ENCODE peak calls at places on chromosomes 11 and 22, in eight cellular contexts. I, A, F, K, T, M, Y and P are unnamed samples.
A peak's percentile ranks its signal among the peaks of the same experiment; 100 is the strongest.

GRCh38 chr22:46520880-46521279 is 16.5 kb downstream of the CELSR1 start:
- DNase-seq in I (no peak), A (no peak), F (no peak), K (no peak), T (no peak), M (no peak), Y (no peak), P (no peak)

GRCh38 chr22:37256075-37256726 is 12.1 kb upstream of the RAC2 start:
- DNase-seq in I (peak; percentile 30), A (no peak), F (no peak), K (no peak), T (peak; percentile 69), M (no peak), Y (no peak), P (no peak)

GRCh38 chr11:13168281-13168680 is 109.3 kb upstream of the BMAL1 start:
- DNase-seq in I (no peak), A (no peak), F (no peak), K (no peak), T (no peak), M (no peak), Y (no peak), P (no peak)

GRCh38 chr11:46130286-46130937 is 9.2 kb upstream of the PHF21A start:
- DNase-seq in I (no peak), A (no peak), F (no peak), K (no peak), T (no peak), M (no peak), Y (no peak), P (no peak)

GRCh38 chr11:61574611-61575010 is 6.3 kb downstream of the SYT7 start:
- DNase-seq in I (no peak), A (no peak), F (no peak), K (no peak), T (no peak), M (no peak), Y (no peak), P (no peak)

GRCh38 chr22:27919943-27920755 is 1.1 kb upstream of the PITPNB start:
- DNase-seq in I (no peak), A (peak; percentile 20), F (peak; percentile 72), K (peak; percentile 83), T (no peak), M (no peak), Y (peak; percentile 59), P (peak; percentile 70)

GRCh38 chr11:36295926-36296325 is at the start of gene PRR5L:
- DNase-seq in I (no peak), A (no peak), F (no peak), K (no peak), T (no peak), M (no peak), Y (no peak), P (no peak)

GRCh38 chr11:109015283-109015682 is 350.4 kb downstream of the DDX10 start:
- DNase-seq in I (no peak), A (no peak), F (peak; percentile 82), K (peak; percentile 49), T (no peak), M (no peak), Y (no peak), P (no peak)

GRCh38 chr11:45671246-45672171 is 6.1 kb upstream of the CHST1 start:
- DNase-seq in I (peak; percentile 29), A (no peak), F (no peak), K (no peak), T (no peak), M (peak; percentile 51), Y (no peak), P (no peak)

GRCh38 chr11:35289821-35290220 is 129.5 kb downstream of the SLC1A2 start:
- DNase-seq in I (no peak), A (no peak), F (peak; percentile 60), K (peak; percentile 24), T (no peak), M (no peak), Y (no peak), P (no peak)

GRCh38 chr11:113615098-113615497 is 91.0 kb downstream of the TMPRSS5 start:
- DNase-seq in I (no peak), A (no peak), F (no peak), K (no peak), T (no peak), M (no peak), Y (no peak), P (no peak)

GRCh38 chr11:96052921-96053631 is 129.2 kb upstream of the MTMR2 start:
- DNase-seq in I (no peak), A (no peak), F (peak; percentile 62), K (peak; percentile 71), T (no peak), M (no peak), Y (no peak), P (no peak)

GRCh38 chr11:109788969-109789490 is 304.2 kb upstream of the ZC3H12C start:
- DNase-seq in I (no peak), A (no peak), F (no peak), K (no peak), T (no peak), M (no peak), Y (no peak), P (no peak)

GRCh38 chr11:71410363-71410966 is 37.7 kb downstream of the DHCR7 start:
- DNase-seq in I (no peak), A (no peak), F (no peak), K (no peak), T (no peak), M (no peak), Y (no peak), P (no peak)

GRCh38 chr11:114082415-114082748 is 22.9 kb downstream of the ZBTB16 start:
- DNase-seq in I (peak; percentile 66), A (no peak), F (no peak), K (peak; percentile 88), T (no peak), M (no peak), Y (no peak), P (no peak)

GRCh38 chr22:46110215-46110614 is 40.1 kb upstream of the PPARA start:
- DNase-seq in I (peak; percentile 70), A (no peak), F (peak; percentile 34), K (peak; percentile 49), T (no peak), M (peak; percentile 78), Y (no peak), P (no peak)

GRCh38 chr22:32795214-32795596 is 6.3 kb upstream of the TIMP3 start:
- DNase-seq in I (no peak), A (no peak), F (no peak), K (no peak), T (no peak), M (no peak), Y (no peak), P (no peak)

GRCh38 chr11:611001-611996 is 4.5 kb downstream of the IRF7 start:
- DNase-seq in I (no peak), A (no peak), F (no peak), K (no peak), T (no peak), M (peak; percentile 26), Y (no peak), P (no peak)

GRCh38 chr11:122981388-122982264 is at the start of gene BSX:
- DNase-seq in I (no peak), A (peak; percentile 78), F (peak; percentile 17), K (peak; percentile 35), T (no peak), M (peak; percentile 68), Y (peak; percentile 21), P (peak; percentile 49)

GRCh38 chr11:44684886-44685285 is 41.9 kb upstream of the TSPAN18 start:
- DNase-seq in I (no peak), A (no peak), F (no peak), K (no peak), T (peak; percentile 54), M (no peak), Y (no peak), P (no peak)

GRCh38 chr11:95337175-95337957 is 106.4 kb upstream of the SESN3 start:
- DNase-seq in I (peak; percentile 81), A (peak; percentile 66), F (peak; percentile 33), K (peak; percentile 68), T (peak; percentile 87), M (no peak), Y (no peak), P (peak; percentile 91)

GRCh38 chr11:66841861-66842260 is 1.4 kb upstream of the RCE1 start:
- DNase-seq in I (no peak), A (no peak), F (no peak), K (no peak), T (no peak), M (no peak), Y (no peak), P (no peak)
- H3K4me3 ChIP-seq in I (no peak overlapping the region), A (peak overlapping the region; percentile 79), F (peak overlapping the region; percentile 81), K (peak overlapping the region; percentile 99), T (peak overlapping the region; percentile 93), M (peak overlapping the region; percentile 99), Y (peak overlapping the region; percentile 95), P (peak overlapping the region; percentile 97)

GRCh38 chr11:6609502-6610015 is 2.5 kb downstream of the TAF10 start:
- DNase-seq in I (peak; percentile 27), A (no peak), F (no peak), K (no peak), T (no peak), M (no peak), Y (no peak), P (no peak)
- H3K9me3 ChIP-seq in I (no peaks in the 10 kb centered on the region), A (no peaks in the 10 kb centered on the region), F (no peaks in the 10 kb centered on the region), K (no peaks in the 10 kb centered on the region), T (no peaks in the 10 kb centered on the region), M (no peaks in the 10 kb centered on the region), Y (no peaks in the 10 kb centered on the region), P (no peaks in the 10 kb centered on the region)

GRCh38 chr11:76798656-76799055 is 15.5 kb downstream of the TSKU start:
- DNase-seq in I (no peak), A (no peak), F (no peak), K (no peak), T (peak; percentile 74), M (no peak), Y (no peak), P (no peak)
- H3K4me1 ChIP-seq in I (no peaks in the 10 kb centered on the region), A (peaks cover 7% of the 10 kb centered on the region), F (peaks cover 25% of the 10 kb centered on the region), K (peaks cover 8% of the 10 kb centered on the region), T (peaks cover 13% of the 10 kb centered on the region), M (peaks cover 35% of the 10 kb centered on the region), Y (peaks cover 100% of the 10 kb centered on the region), P (peaks cover 16% of the 10 kb centered on the region)

GRCh38 chr11:65132988-65133700 is 1.2 kb downstream of the SYVN1 start:
- DNase-seq in I (peak; percentile 56), A (no peak), F (no peak), K (no peak), T (peak; percentile 93), M (peak; percentile 91), Y (peak; percentile 42), P (peak; percentile 67)

GRCh38 chr11:65133724-65134123 is 595 bp downstream of the SYVN1 start:
- DNase-seq in I (peak; percentile 72), A (no peak), F (no peak), K (peak; percentile 39), T (no peak), M (peak; percentile 64), Y (no peak), P (no peak)

GRCh38 chr11:65135633-65136145 is 1.4 kb upstream of the SYVN1 start:
- DNase-seq in I (peak; percentile 41), A (no peak), F (no peak), K (no peak), T (peak; percentile 73), M (no peak), Y (no peak), P (no peak)

GRCh38 chr11:65134952-65135632 is 773 bp upstream of the SYVN1 start:
- DNase-seq in I (peak; percentile 91), A (peak; percentile 98), F (peak; percentile 97), K (peak; percentile 95), T (peak; percentile 94), M (peak; percentile 99), Y (peak; percentile 98), P (peak; percentile 92)

GRCh38 chr11:65134240-65134951 is at the start of gene SYVN1:
- DNase-seq in I (peak; percentile 95), A (peak; percentile 73), F (peak; percentile 85), K (peak; percentile 87), T (peak; percentile 97), M (peak; percentile 94), Y (peak; percentile 93), P (peak; percentile 67)
- H3K4me3 ChIP-seq in I (peak within 1 kb of the TSS; percentile 55), A (peak within 1 kb of the TSS; percentile 96), F (peak within 1 kb of the TSS; percentile 63), K (peak within 1 kb of the TSS; percentile 95), T (peak within 1 kb of the TSS; percentile 96), M (peak within 1 kb of the TSS; percentile 78), Y (peak within 1 kb of the TSS; percentile 89), P (peak within 1 kb of the TSS; percentile 72)